ENCODE peak calls at places on chromosomes 4 and X, in ten cellular contexts. One of them, this sample, is unnamed.

GRCh38 chrX:118847676-118848075 is 24.1 kb downstream of the ZCCHC12 start:
- DNase-seq in fibroblast of the aortic adventitia: peak; percentile 66
- DNase-seq in upper lobe of right lung: no peak
- DNase-seq in GM23248: peak; percentile 60
- DNase-seq in stomach: no peak
- DNase-seq in renal cortical epithelial cell: peak; percentile 52
- DNase-seq in non-pigmented ciliary epithelial cell: no peak
- DNase-seq in stimulated activated CD8-positive, alpha-beta memory T cell treated with anti-CD3 and anti-CD28 coated beads, Interleukin-7, amount 100 ng/mL, for 1 hour: no peak
- DNase-seq in type B pancreatic cell: no peak
- DNase-seq in fibroblast of lung: peak; percentile 57
- DNase-seq in this sample: no peak

GRCh38 chr4:75289843-75290616 is 224.2 kb downstream of the RCHY1 start:
- DNase-seq in GM23248: peak; percentile 19
- DNase-seq in stimulated activated CD8-positive, alpha-beta memory T cell treated with anti-CD3 and anti-CD28 coated beads, Interleukin-7, amount 100 ng/mL, for 1 hour: no peak
- DNase-seq in fibroblast of lung: peak; percentile 4
- DNase-seq in renal cortical epithelial cell: peak; percentile 15
- DNase-seq in upper lobe of right lung: no peak
- DNase-seq in fibroblast of the aortic adventitia: peak; percentile 2
- DNase-seq in type B pancreatic cell: no peak
- DNase-seq in non-pigmented ciliary epithelial cell: no peak
- DNase-seq in stomach: peak; percentile 26
- DNase-seq in this sample: no peak

GRCh38 chr4:173835863-173836262 is 305.8 kb upstream of the HAND2 start:
- DNase-seq in stimulated activated CD8-positive, alpha-beta memory T cell treated with anti-CD3 and anti-CD28 coated beads, Interleukin-7, amount 100 ng/mL, for 1 hour: no peak
- DNase-seq in upper lobe of right lung: no peak
- DNase-seq in GM23248: peak; percentile 70
- DNase-seq in stomach: no peak
- DNase-seq in fibroblast of the aortic adventitia: peak; percentile 91
- DNase-seq in fibroblast of lung: peak; percentile 56
- DNase-seq in renal cortical epithelial cell: no peak
- DNase-seq in non-pigmented ciliary epithelial cell: no peak
- DNase-seq in type B pancreatic cell: no peak
- DNase-seq in this sample: peak; percentile 12

GRCh38 chr4:77188498-77189187 is 31.6 kb downstream of the CCNG2 start:
- DNase-seq in fibroblast of the aortic adventitia: no peak
- DNase-seq in fibroblast of lung: no peak
- DNase-seq in type B pancreatic cell: no peak
- DNase-seq in stimulated activated CD8-positive, alpha-beta memory T cell treated with anti-CD3 and anti-CD28 coated beads, Interleukin-7, amount 100 ng/mL, for 1 hour: no peak
- DNase-seq in GM23248: no peak
- DNase-seq in upper lobe of right lung: no peak
- DNase-seq in non-pigmented ciliary epithelial cell: no peak
- DNase-seq in renal cortical epithelial cell: no peak
- DNase-seq in stomach: no peak
- DNase-seq in this sample: no peak

GRCh38 chrX:38311743-38312142 is 15.6 kb downstream of the RPGR start:
- DNase-seq in renal cortical epithelial cell: no peak
- DNase-seq in non-pigmented ciliary epithelial cell: no peak
- DNase-seq in stimulated activated CD8-positive, alpha-beta memory T cell treated with anti-CD3 and anti-CD28 coated beads, Interleukin-7, amount 100 ng/mL, for 1 hour: no peak
- DNase-seq in GM23248: no peak
- DNase-seq in type B pancreatic cell: no peak
- DNase-seq in fibroblast of the aortic adventitia: no peak
- DNase-seq in stomach: no peak
- DNase-seq in upper lobe of right lung: no peak
- DNase-seq in fibroblast of lung: no peak
- DNase-seq in this sample: no peak

GRCh38 chrX:48813605-48814004 is 11.7 kb downstream of the HDAC6 start:
- DNase-seq in fibroblast of lung: no peak
- DNase-seq in non-pigmented ciliary epithelial cell: no peak
- DNase-seq in upper lobe of right lung: no peak
- DNase-seq in renal cortical epithelial cell: no peak
- DNase-seq in type B pancreatic cell: no peak
- DNase-seq in stimulated activated CD8-positive, alpha-beta memory T cell treated with anti-CD3 and anti-CD28 coated beads, Interleukin-7, amount 100 ng/mL, for 1 hour: no peak
- DNase-seq in stomach: no peak
- DNase-seq in fibroblast of the aortic adventitia: no peak
- DNase-seq in GM23248: no peak
- DNase-seq in this sample: no peak

GRCh38 chr4:157575339-157575738 is 354.8 kb downstream of the GRIA2 start:
- DNase-seq in stomach: no peak
- DNase-seq in renal cortical epithelial cell: no peak
- DNase-seq in type B pancreatic cell: no peak
- DNase-seq in fibroblast of the aortic adventitia: no peak
- DNase-seq in fibroblast of lung: no peak
- DNase-seq in non-pigmented ciliary epithelial cell: no peak
- DNase-seq in GM23248: no peak
- DNase-seq in upper lobe of right lung: no peak
- DNase-seq in stimulated activated CD8-positive, alpha-beta memory T cell treated with anti-CD3 and anti-CD28 coated beads, Interleukin-7, amount 100 ng/mL, for 1 hour: no peak
- DNase-seq in this sample: no peak

GRCh38 chr4:69069085-69069484 is 27.2 kb upstream of the UGT2B7 start:
- DNase-seq in fibroblast of lung: no peak
- DNase-seq in renal cortical epithelial cell: no peak
- DNase-seq in GM23248: no peak
- DNase-seq in non-pigmented ciliary epithelial cell: no peak
- DNase-seq in fibroblast of the aortic adventitia: no peak
- DNase-seq in stomach: no peak
- DNase-seq in stimulated activated CD8-positive, alpha-beta memory T cell treated with anti-CD3 and anti-CD28 coated beads, Interleukin-7, amount 100 ng/mL, for 1 hour: no peak
- DNase-seq in upper lobe of right lung: no peak
- DNase-seq in type B pancreatic cell: no peak
- DNase-seq in this sample: no peak

GRCh38 chr4:16969696-16970135 is 71.3 kb upstream of the LDB2 start:
- DNase-seq in upper lobe of right lung: no peak
- DNase-seq in non-pigmented ciliary epithelial cell: peak; percentile 42
- DNase-seq in GM23248: peak; percentile 78
- DNase-seq in stimulated activated CD8-positive, alpha-beta memory T cell treated with anti-CD3 and anti-CD28 coated beads, Interleukin-7, amount 100 ng/mL, for 1 hour: no peak
- DNase-seq in type B pancreatic cell: no peak
- DNase-seq in fibroblast of lung: peak; percentile 73
- DNase-seq in stomach: peak; percentile 31
- DNase-seq in renal cortical epithelial cell: peak; percentile 4
- DNase-seq in fibroblast of the aortic adventitia: peak; percentile 78
- DNase-seq in this sample: no peak

GRCh38 chr4:83267121-83267834 is 17.3 kb downstream of the COQ2 start:
- DNase-seq in stomach: no peak
- DNase-seq in non-pigmented ciliary epithelial cell: peak; percentile 43
- DNase-seq in fibroblast of the aortic adventitia: peak; percentile 88
- DNase-seq in type B pancreatic cell: no peak
- DNase-seq in renal cortical epithelial cell: peak; percentile 77
- DNase-seq in GM23248: peak; percentile 86
- DNase-seq in upper lobe of right lung: no peak
- DNase-seq in fibroblast of lung: peak; percentile 96
- DNase-seq in stimulated activated CD8-positive, alpha-beta memory T cell treated with anti-CD3 and anti-CD28 coated beads, Interleukin-7, amount 100 ng/mL, for 1 hour: no peak
- DNase-seq in this sample: no peak

GRCh38 chr4:152696764-152697250 is 17.0 kb upstream of the TMEM154 start:
- DNase-seq in type B pancreatic cell: no peak
- DNase-seq in stimulated activated CD8-positive, alpha-beta memory T cell treated with anti-CD3 and anti-CD28 coated beads, Interleukin-7, amount 100 ng/mL, for 1 hour: no peak
- DNase-seq in fibroblast of the aortic adventitia: peak; percentile 38
- DNase-seq in GM23248: peak; percentile 79
- DNase-seq in upper lobe of right lung: no peak
- DNase-seq in non-pigmented ciliary epithelial cell: peak; percentile 75
- DNase-seq in renal cortical epithelial cell: peak; percentile 40
- DNase-seq in fibroblast of lung: peak; percentile 66
- DNase-seq in stomach: peak; percentile 30
- DNase-seq in this sample: no peak

GRCh38 chr4:19969492-19969891 is 282.2 kb upstream of the SLIT2 start:
- DNase-seq in renal cortical epithelial cell: no peak
- DNase-seq in fibroblast of the aortic adventitia: no peak
- DNase-seq in fibroblast of lung: peak; percentile 22
- DNase-seq in type B pancreatic cell: no peak
- DNase-seq in stimulated activated CD8-positive, alpha-beta memory T cell treated with anti-CD3 and anti-CD28 coated beads, Interleukin-7, amount 100 ng/mL, for 1 hour: no peak
- DNase-seq in non-pigmented ciliary epithelial cell: no peak
- DNase-seq in GM23248: no peak
- DNase-seq in upper lobe of right lung: no peak
- DNase-seq in stomach: no peak
- DNase-seq in this sample: no peak

This sample was measured in mucosa of gallbladder.